ENCODE peak calls at places on chromosomes 16 and 17, in four cellular contexts. One of them, this sample, is unnamed.

GRCh38 chr17:55663395-55663794 is 59.3 kb downstream of the TMEM100 start:
- DNase-seq in stimulated activated CD4-positive, alpha-beta T cell treated with anti-CD3 and anti-CD28 coated beads, Interleukin-12 subunit alpha, Interleukin-12 subunit beta, amount 100 ng/mL, for 48 hours: no peak
- DNase-seq in nucleus accumbens: no peak
- DNase-seq in NCI-H510A: no peak
- DNase-seq in this sample: no peak

GRCh38 chr17:72402727-72403210 is 281.9 kb downstream of the SOX9 start:
- DNase-seq in NCI-H510A: no peak
- DNase-seq in stimulated activated CD4-positive, alpha-beta T cell treated with anti-CD3 and anti-CD28 coated beads, Interleukin-12 subunit alpha, Interleukin-12 subunit beta, amount 100 ng/mL, for 48 hours: no peak
- DNase-seq in nucleus accumbens: no peak
- DNase-seq in this sample: no peak

GRCh38 chr16:22898874-22899348 is 84.9 kb downstream of the HS3ST2 start:
- DNase-seq in NCI-H510A: peak; percentile 80
- DNase-seq in nucleus accumbens: peak; percentile 54
- DNase-seq in stimulated activated CD4-positive, alpha-beta T cell treated with anti-CD3 and anti-CD28 coated beads, Interleukin-12 subunit alpha, Interleukin-12 subunit beta, amount 100 ng/mL, for 48 hours: peak; percentile 43
- DNase-seq in this sample: peak; percentile 75

GRCh38 chr16:72309001-72309400 is 137.0 kb upstream of the PMFBP1 start:
- DNase-seq in nucleus accumbens: no peak
- DNase-seq in NCI-H510A: no peak
- DNase-seq in stimulated activated CD4-positive, alpha-beta T cell treated with anti-CD3 and anti-CD28 coated beads, Interleukin-12 subunit alpha, Interleukin-12 subunit beta, amount 100 ng/mL, for 48 hours: no peak
- DNase-seq in this sample: no peak

GRCh38 chr16:14106961-14107360 is 35.8 kb downstream of the MRTFB start:
- DNase-seq in nucleus accumbens: no peak
- DNase-seq in NCI-H510A: no peak
- DNase-seq in stimulated activated CD4-positive, alpha-beta T cell treated with anti-CD3 and anti-CD28 coated beads, Interleukin-12 subunit alpha, Interleukin-12 subunit beta, amount 100 ng/mL, for 48 hours: no peak
- DNase-seq in this sample: no peak

GRCh38 chr17:14033166-14033565 is 36.1 kb upstream of the COX10 start:
- DNase-seq in nucleus accumbens: no peak
- DNase-seq in NCI-H510A: no peak
- DNase-seq in stimulated activated CD4-positive, alpha-beta T cell treated with anti-CD3 and anti-CD28 coated beads, Interleukin-12 subunit alpha, Interleukin-12 subunit beta, amount 100 ng/mL, for 48 hours: no peak
- DNase-seq in this sample: no peak

GRCh38 chr17:82613283-82614094 is 34.8 kb downstream of the WDR45B start:
- DNase-seq in NCI-H510A: peak; percentile 90
- DNase-seq in stimulated activated CD4-positive, alpha-beta T cell treated with anti-CD3 and anti-CD28 coated beads, Interleukin-12 subunit alpha, Interleukin-12 subunit beta, amount 100 ng/mL, for 48 hours: no peak
- DNase-seq in nucleus accumbens: no peak
- DNase-seq in this sample: no peak

GRCh38 chr16:51569204-51569911 is 418.3 kb upstream of the SALL1 start:
- DNase-seq in NCI-H510A: no peak
- DNase-seq in nucleus accumbens: no peak
- DNase-seq in stimulated activated CD4-positive, alpha-beta T cell treated with anti-CD3 and anti-CD28 coated beads, Interleukin-12 subunit alpha, Interleukin-12 subunit beta, amount 100 ng/mL, for 48 hours: no peak
- DNase-seq in this sample: peak; percentile 74

GRCh38 chr17:68417317-68417716 is 40.0 kb downstream of the WIPI1 start:
- DNase-seq in stimulated activated CD4-positive, alpha-beta T cell treated with anti-CD3 and anti-CD28 coated beads, Interleukin-12 subunit alpha, Interleukin-12 subunit beta, amount 100 ng/mL, for 48 hours: no peak
- DNase-seq in NCI-H510A: no peak
- DNase-seq in nucleus accumbens: no peak
- DNase-seq in this sample: no peak

GRCh38 chr16:27253526-27253930 is 15.0 kb downstream of the NSMCE1 start:
- DNase-seq in nucleus accumbens: no peak
- DNase-seq in NCI-H510A: no peak
- DNase-seq in stimulated activated CD4-positive, alpha-beta T cell treated with anti-CD3 and anti-CD28 coated beads, Interleukin-12 subunit alpha, Interleukin-12 subunit beta, amount 100 ng/mL, for 48 hours: no peak
- DNase-seq in this sample: no peak

GRCh38 chr17:77212081-77212832 is 71.5 kb downstream of the SEC14L1 start:
- DNase-seq in nucleus accumbens: no peak
- DNase-seq in stimulated activated CD4-positive, alpha-beta T cell treated with anti-CD3 and anti-CD28 coated beads, Interleukin-12 subunit alpha, Interleukin-12 subunit beta, amount 100 ng/mL, for 48 hours: no peak
- DNase-seq in NCI-H510A: no peak
- DNase-seq in this sample: no peak

GRCh38 chr17:51322390-51323029 is 62.2 kb downstream of the UTP18 start:
- DNase-seq in nucleus accumbens: no peak
- DNase-seq in NCI-H510A: no peak
- DNase-seq in stimulated activated CD4-positive, alpha-beta T cell treated with anti-CD3 and anti-CD28 coated beads, Interleukin-12 subunit alpha, Interleukin-12 subunit beta, amount 100 ng/mL, for 48 hours: no peak
- DNase-seq in this sample: no peak

GRCh38 chr16:69823831-69824563 is 61.9 kb downstream of the WWP2 start:
- DNase-seq in nucleus accumbens: no peak
- DNase-seq in stimulated activated CD4-positive, alpha-beta T cell treated with anti-CD3 and anti-CD28 coated beads, Interleukin-12 subunit alpha, Interleukin-12 subunit beta, amount 100 ng/mL, for 48 hours: no peak
- DNase-seq in NCI-H510A: no peak
- DNase-seq in this sample: no peak

GRCh38 chr17:70074236-70074830 is 692 bp upstream of the KCNJ16 start:
- DNase-seq in nucleus accumbens: no peak
- DNase-seq in NCI-H510A: no peak
- DNase-seq in stimulated activated CD4-positive, alpha-beta T cell treated with anti-CD3 and anti-CD28 coated beads, Interleukin-12 subunit alpha, Interleukin-12 subunit beta, amount 100 ng/mL, for 48 hours: no peak
- DNase-seq in this sample: no peak

GRCh38 chr17:52105601-52106000 is 52.9 kb downstream of the CA10 start:
- DNase-seq in NCI-H510A: no peak
- DNase-seq in nucleus accumbens: no peak
- DNase-seq in stimulated activated CD4-positive, alpha-beta T cell treated with anti-CD3 and anti-CD28 coated beads, Interleukin-12 subunit alpha, Interleukin-12 subunit beta, amount 100 ng/mL, for 48 hours: no peak
- DNase-seq in this sample: no peak

GRCh38 chr17:47686276-47686635 is 7.7 kb upstream of the TBKBP1 start:
- DNase-seq in stimulated activated CD4-positive, alpha-beta T cell treated with anti-CD3 and anti-CD28 coated beads, Interleukin-12 subunit alpha, Interleukin-12 subunit beta, amount 100 ng/mL, for 48 hours: no peak
- DNase-seq in NCI-H510A: no peak
- DNase-seq in nucleus accumbens: no peak
- DNase-seq in this sample: no peak

GRCh38 chr17:77475012-77475976 is 334.5 kb downstream of the SEC14L1 start:
- DNase-seq in nucleus accumbens: no peak
- DNase-seq in NCI-H510A: no peak
- DNase-seq in stimulated activated CD4-positive, alpha-beta T cell treated with anti-CD3 and anti-CD28 coated beads, Interleukin-12 subunit alpha, Interleukin-12 subunit beta, amount 100 ng/mL, for 48 hours: no peak
- DNase-seq in this sample: peak; percentile 77

GRCh38 chr16:72908362-72908838 is 139.5 kb downstream of the ZFHX3 start:
- DNase-seq in nucleus accumbens: peak; percentile 51
- DNase-seq in NCI-H510A: no peak
- DNase-seq in stimulated activated CD4-positive, alpha-beta T cell treated with anti-CD3 and anti-CD28 coated beads, Interleukin-12 subunit alpha, Interleukin-12 subunit beta, amount 100 ng/mL, for 48 hours: no peak
- DNase-seq in this sample: no peak

This sample was measured in HL-60.